ENCODE peak calls at places on chromosomes 6 and 20, in six cellular contexts. W, P, B, N, L and Q are unnamed samples.

GRCh38 chr6:42498473-42499128 is 46.9 kb upstream of the TRERF1 start:
- DNase-seq in W (no peak), P (no peak), B (no peak), N (no peak), L (no peak), Q (no peak)

GRCh38 chr20:5364136-5364821 is 47.5 kb upstream of the PROKR2 start:
- DNase-seq in W (peak), P (no peak), B (no peak), N (no peak), L (no peak), Q (no peak)

GRCh38 chr6:170063851-170064617 is 226.8 kb downstream of the DLL1 start:
- DNase-seq in W (no peak), P (no peak), B (no peak), N (no peak), L (no peak), Q (no peak)

GRCh38 chr6:42292002-42292735 is 74.5 kb upstream of the MRPS10 start:
- DNase-seq in W (peak), P (no peak), B (no peak), N (no peak), L (no peak), Q (peak)

GRCh38 chr6:142474446-142475289 is 172.9 kb downstream of the ADGRG6 start:
- DNase-seq in W (peak), P (peak), B (no peak), N (no peak), L (peak), Q (peak)

GRCh38 chr6:148311849-148312669 is 30.6 kb upstream of the SASH1 start:
- DNase-seq in W (no peak), P (no peak), B (no peak), N (no peak), L (no peak), Q (no peak)

GRCh38 chr6:133814797-133815196 is 74.1 kb upstream of the TCF21 start:
- DNase-seq in W (peak), P (no peak), B (no peak), N (no peak), L (no peak), Q (peak)

GRCh38 chr20:23152308-23152892 is 66.3 kb upstream of the CD93 start:
- DNase-seq in W (no peak), P (no peak), B (no peak), N (no peak), L (no peak), Q (no peak)

GRCh38 chr6:136307351-136307750 is 17.7 kb upstream of the BCLAF1 start:
- DNase-seq in W (no peak), P (peak), B (no peak), N (no peak), L (no peak), Q (no peak)

GRCh38 chr6:104940238-104940880 is 16.5 kb upstream of the LIN28B start:
- DNase-seq in W (no peak), P (no peak), B (no peak), N (no peak), L (no peak), Q (no peak)

GRCh38 chr6:43491750-43492661 is 14.6 kb downstream of the TJAP1 start:
- DNase-seq in W (peak), P (no peak), B (no peak), N (no peak), L (peak), Q (no peak)

GRCh38 chr20:19094959-19095541 is 117.4 kb upstream of the SLC24A3 start:
- DNase-seq in W (no peak), P (no peak), B (peak), N (no peak), L (no peak), Q (no peak)

GRCh38 chr6:43985329-43985728 is 141.9 kb downstream of the MRPL14 start:
- DNase-seq in W (no peak), P (no peak), B (no peak), N (no peak), L (no peak), Q (no peak)

GRCh38 chr20:53406580-53406979 is 187.1 kb downstream of the ZNF217 start:
- DNase-seq in W (no peak), P (no peak), B (no peak), N (no peak), L (no peak), Q (no peak)

GRCh38 chr20:667351-668034 is 8.1 kb downstream of the SCRT2 start:
- DNase-seq in W (peak), P (no peak), B (no peak), N (peak), L (no peak), Q (no peak)

GRCh38 chr6:35449287-35449881 is 2.8 kb upstream of the FANCE start:
- DNase-seq in W (peak), P (peak), B (no peak), N (peak), L (peak), Q (no peak)

GRCh38 chr6:106527979-106528378 is 101.3 kb downstream of the RTN4IP1 start:
- DNase-seq in W (peak), P (no peak), B (no peak), N (no peak), L (no peak), Q (peak)

GRCh38 chr6:24919404-24919892 is 16.3 kb downstream of the RIPOR2 start:
- DNase-seq in W (no peak), P (peak), B (no peak), N (no peak), L (peak), Q (no peak)

GRCh38 chr6:120026791-120027190 is 677.2 kb upstream of the MAN1A1 start:
- DNase-seq in W (no peak), P (no peak), B (no peak), N (no peak), L (no peak), Q (no peak)

GRCh38 chr6:90894285-90895144 is 307.6 kb upstream of the MAP3K7 start:
- DNase-seq in W (peak), P (no peak), B (no peak), N (no peak), L (no peak), Q (no peak)

GRCh38 chr6:16762265-16762546 is 946 bp upstream of the ATXN1 start:
- DNase-seq in W (no peak), P (peak), B (no peak), N (no peak), L (no peak), Q (no peak)

GRCh38 chr6:170035896-170036295 is 255.0 kb downstream of the DLL1 start:
- DNase-seq in W (no peak), P (no peak), B (no peak), N (no peak), L (no peak), Q (no peak)

GRCh38 chr20:19784511-19785172 is 26.6 kb downstream of the RIN2 start:
- DNase-seq in W (peak), P (peak), B (peak), N (peak), L (peak), Q (peak)